ENCODE peak calls at places on chromosomes 3 and 15, in nine cellular contexts. X is BJ, V is A673, I is lower leg skin, P is skeletal muscle cell, C is left ventricle myocardium inferior, T is adrenal gland, H is fibroblast of villous mesenchyme, N is GM23248. B is an unnamed sample.
A peak's percentile ranks its signal among the peaks of the same experiment; 100 is the strongest.

GRCh38 chr3:131778526-131778925 is 256.3 kb downstream of the CPNE4 start:
- DNase-seq in X (no peak), V (no peak), I (no peak), P (no peak), C (no peak), T (no peak), H (no peak), N (no peak), B (no peak)

GRCh38 chr3:43468141-43468540 is 153.7 kb downstream of the ANO10 start:
- DNase-seq in X (no peak), V (peak; percentile 0), I (no peak), P (no peak), C (no peak), T (no peak), H (no peak), N (no peak), B (no peak)

GRCh38 chr15:75043509-75044257 is 20.3 kb downstream of the PPCDC start:
- DNase-seq in X (peak; percentile 98), V (no peak), I (peak; percentile 98), P (peak; percentile 100), C (peak; percentile 98), T (peak; percentile 99), H (peak; percentile 100), N (peak; percentile 100), B (no peak)

GRCh38 chr3:85801955-85802354 is 843.2 kb downstream of the CADM2 start:
- DNase-seq in X (no peak), V (peak; percentile 40), I (no peak), P (no peak), C (no peak), T (no peak), H (no peak), N (no peak), B (no peak)

GRCh38 chr3:29141912-29142262 is 139.0 kb upstream of the RBMS3 start:
- DNase-seq in X (no peak), V (no peak), I (no peak), P (no peak), C (no peak), T (no peak), H (no peak), N (no peak), B (no peak)

GRCh38 chr15:94610069-94610863 is 378.9 kb downstream of the MCTP2 start:
- DNase-seq in X (no peak), V (peak; percentile 41), I (no peak), P (no peak), C (no peak), T (no peak), H (no peak), N (no peak), B (no peak)

GRCh38 chr3:90016492-90017065 is 909.2 kb downstream of the EPHA3 start:
- DNase-seq in X (no peak), V (no peak), I (no peak), P (no peak), C (no peak), T (no peak), H (no peak), N (no peak), B (no peak)

GRCh38 chr3:70973558-70973957 is 610.0 kb downstream of the FOXP1 start:
- DNase-seq in X (no peak), V (no peak), I (no peak), P (peak; percentile 56), C (no peak), T (no peak), H (no peak), N (peak; percentile 76), B (no peak)

GRCh38 chr3:151265166-151265565 is 13.2 kb downstream of the P2RY14 start:
- DNase-seq in X (no peak), V (no peak), I (no peak), P (no peak), C (no peak), T (no peak), H (no peak), N (no peak), B (no peak)

GRCh38 chr3:126406389-126407296 is 11.9 kb downstream of the CFAP100 start:
- DNase-seq in X (no peak), V (no peak), I (peak; percentile 62), P (no peak), C (no peak), T (no peak), H (no peak), N (no peak), B (no peak)

GRCh38 chr3:111667621-111668239 is 72.6 kb upstream of the ZBED2 start:
- DNase-seq in X (no peak), V (no peak), I (no peak), P (no peak), C (peak; percentile 19), T (peak; percentile 27), H (peak; percentile 69), N (peak; percentile 50), B (no peak)

GRCh38 chr15:99589801-99590200 is 24.0 kb downstream of the MEF2A start:
- DNase-seq in X (no peak), V (no peak), I (no peak), P (no peak), C (no peak), T (no peak), H (no peak), N (no peak), B (no peak)

GRCh38 chr15:25134546-25134945 is 179.8 kb downstream of the SNRPN start:
- DNase-seq in X (no peak), V (no peak), I (no peak), P (no peak), C (no peak), T (no peak), H (peak; percentile 2), N (peak; percentile 11), B (no peak)

GRCh38 chr3:196553551-196553950 is 14.8 kb downstream of the WDR53 start:
- DNase-seq in X (no peak), V (no peak), I (no peak), P (no peak), C (no peak), T (no peak), H (no peak), N (no peak), B (no peak)

GRCh38 chr3:126907557-126907956 is 75.4 kb upstream of the PLXNA1 start:
- DNase-seq in X (no peak), V (no peak), I (no peak), P (no peak), C (no peak), T (no peak), H (no peak), N (no peak), B (no peak)

GRCh38 chr3:190701096-190701532 is 161.4 kb downstream of the GMNC start:
- DNase-seq in X (no peak), V (peak; percentile 87), I (no peak), P (peak; percentile 33), C (peak; percentile 19), T (peak; percentile 32), H (peak; percentile 53), N (peak; percentile 69), B (no peak)

GRCh38 chr15:47817825-47818681 is 100.7 kb downstream of the SEMA6D start:
- DNase-seq in X (no peak), V (no peak), I (no peak), P (no peak), C (no peak), T (no peak), H (no peak), N (no peak), B (no peak)

GRCh38 chr15:37072181-37072580 is 28.2 kb downstream of the MEIS2 start:
- DNase-seq in X (no peak), V (no peak), I (no peak), P (no peak), C (no peak), T (no peak), H (peak; percentile 98), N (no peak), B (no peak)

DNA sequence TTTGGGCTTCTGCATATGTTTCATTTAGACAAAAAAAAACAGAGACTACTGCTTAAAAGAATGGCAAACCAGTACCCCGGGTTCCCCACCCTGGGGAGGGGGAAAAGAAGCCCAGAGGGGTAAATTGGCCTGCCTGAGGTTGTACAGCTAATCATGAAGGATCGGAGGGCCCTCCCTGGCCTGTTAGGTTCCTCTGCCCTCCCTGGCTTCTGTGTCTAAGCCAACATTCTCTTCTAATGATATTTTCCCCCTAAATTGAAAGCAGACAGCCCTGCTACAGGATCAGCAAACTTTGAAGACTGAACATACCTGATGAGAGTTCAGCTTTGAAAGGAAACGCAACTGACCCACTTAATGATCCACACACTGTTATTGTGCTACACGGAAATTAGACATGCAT is 2.5 kb downstream of the ARHGAP31 start:
- DNase-seq in X (no peak), V (no peak), I (no peak), P (no peak), C (no peak), T (no peak), H (no peak), N (peak; percentile 20), B (no peak)
- H3K4me3 ChIP-seq in X (no peak overlapping the region), V (peak overlapping the region; percentile 66), I (no peak overlapping the region), P (peak overlapping the region; percentile 75), C (peak overlapping the region; percentile 86), T (peak overlapping the region; percentile 87), H (no peak overlapping the region), N (peak overlapping the region; percentile 93), B (peak overlapping the region; percentile 94)

GRCh38 chr3:177561769-177562360 is 364.6 kb upstream of the TBL1XR1 start:
- DNase-seq in X (no peak), V (no peak), I (no peak), P (no peak), C (no peak), T (no peak), H (no peak), N (no peak), B (no peak)
- H3K4me3 ChIP-seq in X (no peak overlapping the region), V (no peak overlapping the region), I (no peak overlapping the region), P (no peak overlapping the region), C (no peak overlapping the region), T (no peak overlapping the region), H (no peak overlapping the region), N (no peak overlapping the region), B (no peak overlapping the region)

GRCh38 chr15:38823272-38823671 is 258.7 kb upstream of the RASGRP1 start:
- DNase-seq in X (no peak), V (no peak), I (no peak), P (no peak), C (no peak), T (no peak), H (no peak), N (no peak), B (no peak)

GRCh38 chr15:38817427-38818155 is 253.0 kb upstream of the RASGRP1 start:
- DNase-seq in X (peak; percentile 51), V (peak; percentile 49), I (peak; percentile 96), P (no peak), C (peak; percentile 80), T (peak; percentile 76), H (peak; percentile 65), N (peak; percentile 67), B (no peak)

GRCh38 chr15:38819343-38819858 is 254.8 kb upstream of the RASGRP1 start:
- DNase-seq in X (no peak), V (peak; percentile 9), I (no peak), P (no peak), C (no peak), T (no peak), H (no peak), N (no peak), B (no peak)

GRCh38 chr15:38814891-38815290 is 250.3 kb upstream of the RASGRP1 start:
- DNase-seq in X (no peak), V (no peak), I (no peak), P (no peak), C (no peak), T (no peak), H (peak; percentile 20), N (no peak), B (no peak)

GRCh38 chr15:38818156-38818745 is 253.6 kb upstream of the RASGRP1 start:
- DNase-seq in X (no peak), V (no peak), I (no peak), P (no peak), C (no peak), T (no peak), H (no peak), N (no peak), B (no peak)
- H3K4me3 ChIP-seq in X (no peak overlapping the region), V (no peak overlapping the region), I (no peak overlapping the region), P (no peak overlapping the region), C (no peak overlapping the region), T (no peak overlapping the region), H (no peak overlapping the region), N (no peak overlapping the region), B (no peak overlapping the region)

GRCh38 chr15:83205725-83206324 is 1.8 kb downstream of the HDGFL3 start:
- DNase-seq in X (no peak), V (peak; percentile 8), I (no peak), P (peak; percentile 79), C (no peak), T (no peak), H (peak; percentile 9), N (peak; percentile 56), B (no peak)
- H3K4me3 ChIP-seq in X (no peak overlapping the region), V (peak overlapping the region; percentile 86), I (no peak overlapping the region), P (peak overlapping the region; percentile 84), C (peak overlapping the region; percentile 92), T (peak overlapping the region; percentile 71), H (peak overlapping the region; percentile 81), N (peak overlapping the region; percentile 72), B (peak overlapping the region; percentile 89)